ENCODE peak calls at places on chromosome 3, in ten cellular contexts. One of them, this sample, is unnamed.
A peak's percentile ranks its signal among the peaks of the same experiment; 100 is the strongest.

GRCh38 chr3:52310861-52311566 is 5.1 kb upstream of the DNAH1 start:
- DNase-seq in globus pallidus: no peak
- DNase-seq in mesothelial cell of epicardium: no peak
- DNase-seq in activated gamma-delta T cell treated with Interleukin-2 at 50 U/mL for 16 hours: peak; percentile 36
- DNase-seq in Calu3: no peak
- DNase-seq in fibroblast of pulmonary artery: no peak
- DNase-seq in stimulated activated CD8-positive, alpha-beta memory T cell treated with anti-CD3 and anti-CD28 coated beads, Interleukin-7, amount 100 ng/mL, for 1 hour: peak; percentile 27
- DNase-seq in KG1: no peak
- DNase-seq in left lung: no peak
- DNase-seq in hippocampal formation: no peak
- DNase-seq in this sample: no peak

GRCh38 chr3:134348524-134348923 is 25.7 kb downstream of the AMOTL2 start:
- DNase-seq in globus pallidus: no peak
- DNase-seq in mesothelial cell of epicardium: no peak
- DNase-seq in activated gamma-delta T cell treated with Interleukin-2 at 50 U/mL for 16 hours: no peak
- DNase-seq in Calu3: peak; percentile 70
- DNase-seq in fibroblast of pulmonary artery: no peak
- DNase-seq in stimulated activated CD8-positive, alpha-beta memory T cell treated with anti-CD3 and anti-CD28 coated beads, Interleukin-7, amount 100 ng/mL, for 1 hour: no peak
- DNase-seq in KG1: no peak
- DNase-seq in left lung: peak; percentile 58
- DNase-seq in hippocampal formation: no peak
- DNase-seq in this sample: no peak

GRCh38 chr3:1131156-1131555 is 38.3 kb downstream of the CNTN6 start:
- DNase-seq in globus pallidus: no peak
- DNase-seq in mesothelial cell of epicardium: no peak
- DNase-seq in activated gamma-delta T cell treated with Interleukin-2 at 50 U/mL for 16 hours: no peak
- DNase-seq in Calu3: no peak
- DNase-seq in fibroblast of pulmonary artery: no peak
- DNase-seq in stimulated activated CD8-positive, alpha-beta memory T cell treated with anti-CD3 and anti-CD28 coated beads, Interleukin-7, amount 100 ng/mL, for 1 hour: no peak
- DNase-seq in KG1: no peak
- DNase-seq in left lung: no peak
- DNase-seq in hippocampal formation: no peak
- DNase-seq in this sample: no peak

GRCh38 chr3:190671658-190672057 is 157.8 kb downstream of the IL1RAP start:
- DNase-seq in globus pallidus: no peak
- DNase-seq in mesothelial cell of epicardium: no peak
- DNase-seq in activated gamma-delta T cell treated with Interleukin-2 at 50 U/mL for 16 hours: no peak
- DNase-seq in Calu3: peak; percentile 34
- DNase-seq in fibroblast of pulmonary artery: peak; percentile 43
- DNase-seq in stimulated activated CD8-positive, alpha-beta memory T cell treated with anti-CD3 and anti-CD28 coated beads, Interleukin-7, amount 100 ng/mL, for 1 hour: no peak
- DNase-seq in KG1: no peak
- DNase-seq in left lung: no peak
- DNase-seq in hippocampal formation: no peak
- DNase-seq in this sample: no peak

GRCh38 chr3:176755977-176756376 is 441.3 kb downstream of the TBL1XR1 start:
- DNase-seq in globus pallidus: no peak
- DNase-seq in mesothelial cell of epicardium: no peak
- DNase-seq in activated gamma-delta T cell treated with Interleukin-2 at 50 U/mL for 16 hours: no peak
- DNase-seq in Calu3: no peak
- DNase-seq in fibroblast of pulmonary artery: no peak
- DNase-seq in stimulated activated CD8-positive, alpha-beta memory T cell treated with anti-CD3 and anti-CD28 coated beads, Interleukin-7, amount 100 ng/mL, for 1 hour: no peak
- DNase-seq in KG1: no peak
- DNase-seq in left lung: no peak
- DNase-seq in hippocampal formation: no peak
- DNase-seq in this sample: no peak

GRCh38 chr3:50374363-50375108 is 15.2 kb upstream of the TMEM115 start:
- DNase-seq in globus pallidus: no peak
- DNase-seq in mesothelial cell of epicardium: no peak
- DNase-seq in activated gamma-delta T cell treated with Interleukin-2 at 50 U/mL for 16 hours: no peak
- DNase-seq in Calu3: no peak
- DNase-seq in fibroblast of pulmonary artery: no peak
- DNase-seq in stimulated activated CD8-positive, alpha-beta memory T cell treated with anti-CD3 and anti-CD28 coated beads, Interleukin-7, amount 100 ng/mL, for 1 hour: no peak
- DNase-seq in KG1: no peak
- DNase-seq in left lung: no peak
- DNase-seq in hippocampal formation: no peak
- DNase-seq in this sample: no peak

GRCh38 chr3:130516645-130517512 is at the start of gene COL6A6:
- DNase-seq in globus pallidus: no peak
- DNase-seq in mesothelial cell of epicardium: peak; percentile 50
- DNase-seq in activated gamma-delta T cell treated with Interleukin-2 at 50 U/mL for 16 hours: no peak
- DNase-seq in Calu3: no peak
- DNase-seq in fibroblast of pulmonary artery: no peak
- DNase-seq in stimulated activated CD8-positive, alpha-beta memory T cell treated with anti-CD3 and anti-CD28 coated beads, Interleukin-7, amount 100 ng/mL, for 1 hour: no peak
- DNase-seq in KG1: no peak
- DNase-seq in left lung: no peak
- DNase-seq in hippocampal formation: no peak
- DNase-seq in this sample: no peak

GRCh38 chr3:16311960-16312451 is 47.0 kb downstream of the OXNAD1 start:
- DNase-seq in globus pallidus: no peak
- DNase-seq in mesothelial cell of epicardium: no peak
- DNase-seq in activated gamma-delta T cell treated with Interleukin-2 at 50 U/mL for 16 hours: peak; percentile 56
- DNase-seq in Calu3: no peak
- DNase-seq in fibroblast of pulmonary artery: peak; percentile 39
- DNase-seq in stimulated activated CD8-positive, alpha-beta memory T cell treated with anti-CD3 and anti-CD28 coated beads, Interleukin-7, amount 100 ng/mL, for 1 hour: no peak
- DNase-seq in KG1: peak; percentile 62
- DNase-seq in left lung: no peak
- DNase-seq in hippocampal formation: no peak
- DNase-seq in this sample: no peak

GRCh38 chr3:179026636-179027035 is 45.0 kb downstream of the ZMAT3 start:
- DNase-seq in globus pallidus: no peak
- DNase-seq in mesothelial cell of epicardium: no peak
- DNase-seq in activated gamma-delta T cell treated with Interleukin-2 at 50 U/mL for 16 hours: no peak
- DNase-seq in Calu3: no peak
- DNase-seq in fibroblast of pulmonary artery: peak; percentile 39
- DNase-seq in stimulated activated CD8-positive, alpha-beta memory T cell treated with anti-CD3 and anti-CD28 coated beads, Interleukin-7, amount 100 ng/mL, for 1 hour: no peak
- DNase-seq in KG1: no peak
- DNase-seq in left lung: no peak
- DNase-seq in hippocampal formation: no peak
- DNase-seq in this sample: no peak

GRCh38 chr3:9208713-9209112 is 40.7 kb downstream of the SRGAP3 start:
- DNase-seq in globus pallidus: no peak
- DNase-seq in mesothelial cell of epicardium: no peak
- DNase-seq in activated gamma-delta T cell treated with Interleukin-2 at 50 U/mL for 16 hours: no peak
- DNase-seq in Calu3: no peak
- DNase-seq in fibroblast of pulmonary artery: no peak
- DNase-seq in stimulated activated CD8-positive, alpha-beta memory T cell treated with anti-CD3 and anti-CD28 coated beads, Interleukin-7, amount 100 ng/mL, for 1 hour: no peak
- DNase-seq in KG1: no peak
- DNase-seq in left lung: no peak
- DNase-seq in hippocampal formation: no peak
- DNase-seq in this sample: no peak

GRCh38 chr3:191051037-191051436 is 148.0 kb upstream of the OSTN start:
- DNase-seq in globus pallidus: peak; percentile 7
- DNase-seq in mesothelial cell of epicardium: no peak
- DNase-seq in activated gamma-delta T cell treated with Interleukin-2 at 50 U/mL for 16 hours: no peak
- DNase-seq in Calu3: no peak
- DNase-seq in fibroblast of pulmonary artery: peak; percentile 49
- DNase-seq in stimulated activated CD8-positive, alpha-beta memory T cell treated with anti-CD3 and anti-CD28 coated beads, Interleukin-7, amount 100 ng/mL, for 1 hour: no peak
- DNase-seq in KG1: no peak
- DNase-seq in left lung: no peak
- DNase-seq in hippocampal formation: no peak
- DNase-seq in this sample: no peak

GRCh38 chr3:87834327-87834726 is 224.5 kb downstream of the CGGBP1 start:
- DNase-seq in globus pallidus: no peak
- DNase-seq in mesothelial cell of epicardium: no peak
- DNase-seq in activated gamma-delta T cell treated with Interleukin-2 at 50 U/mL for 16 hours: no peak
- DNase-seq in Calu3: no peak
- DNase-seq in fibroblast of pulmonary artery: no peak
- DNase-seq in stimulated activated CD8-positive, alpha-beta memory T cell treated with anti-CD3 and anti-CD28 coated beads, Interleukin-7, amount 100 ng/mL, for 1 hour: no peak
- DNase-seq in KG1: no peak
- DNase-seq in left lung: no peak
- DNase-seq in hippocampal formation: no peak
- DNase-seq in this sample: no peak

GRCh38 chr3:83224101-83224868 is 1462.8 kb upstream of the GBE1 start:
- DNase-seq in globus pallidus: no peak
- DNase-seq in mesothelial cell of epicardium: no peak
- DNase-seq in activated gamma-delta T cell treated with Interleukin-2 at 50 U/mL for 16 hours: no peak
- DNase-seq in Calu3: no peak
- DNase-seq in fibroblast of pulmonary artery: peak; percentile 85
- DNase-seq in stimulated activated CD8-positive, alpha-beta memory T cell treated with anti-CD3 and anti-CD28 coated beads, Interleukin-7, amount 100 ng/mL, for 1 hour: no peak
- DNase-seq in KG1: no peak
- DNase-seq in left lung: no peak
- DNase-seq in hippocampal formation: no peak
- DNase-seq in this sample: no peak

GRCh38 chr3:94336076-94336741 is 273.3 kb downstream of the NSUN3 start:
- DNase-seq in globus pallidus: peak; percentile 54
- DNase-seq in mesothelial cell of epicardium: no peak
- DNase-seq in activated gamma-delta T cell treated with Interleukin-2 at 50 U/mL for 16 hours: no peak
- DNase-seq in Calu3: peak; percentile 21
- DNase-seq in fibroblast of pulmonary artery: peak; percentile 74
- DNase-seq in stimulated activated CD8-positive, alpha-beta memory T cell treated with anti-CD3 and anti-CD28 coated beads, Interleukin-7, amount 100 ng/mL, for 1 hour: no peak
- DNase-seq in KG1: no peak
- DNase-seq in left lung: no peak
- DNase-seq in hippocampal formation: no peak
- DNase-seq in this sample: no peak

GRCh38 chr3:126161309-126161708 is 19.1 kb downstream of the ALDH1L1 start:
- DNase-seq in globus pallidus: no peak
- DNase-seq in mesothelial cell of epicardium: no peak
- DNase-seq in activated gamma-delta T cell treated with Interleukin-2 at 50 U/mL for 16 hours: no peak
- DNase-seq in Calu3: no peak
- DNase-seq in fibroblast of pulmonary artery: no peak
- DNase-seq in stimulated activated CD8-positive, alpha-beta memory T cell treated with anti-CD3 and anti-CD28 coated beads, Interleukin-7, amount 100 ng/mL, for 1 hour: no peak
- DNase-seq in KG1: no peak
- DNase-seq in left lung: no peak
- DNase-seq in hippocampal formation: no peak
- DNase-seq in this sample: no peak